ENCODE peak calls at places on chromosomes 12 and 14, in five cellular contexts. M is Daoy, W is NCI-H446 treated with DMSO at 0.1 percent for 48 hours, P is HepG2, Q is astrocyte. O is an unnamed sample.

GRCh38 chr12:61896436-61896835 is 363.8 kb upstream of the USP15 start:
- DNase-seq in M (no peak), W (no peak), P (no peak), Q (no peak), O (no peak)

GRCh38 chr14:67533754-67534085 is 630 bp downstream of the PLEKHH1 start:
- DNase-seq in M (no peak), W (no peak), P (no peak), Q (no peak), O (no peak)

GRCh38 chr14:91996951-91997371 is 42.9 kb downstream of the TRIP11 start:
- DNase-seq in M (peak; percentile 35), W (peak; percentile 16), P (peak; percentile 48), Q (peak; percentile 86), O (peak; percentile 83)

GRCh38 chr12:10205251-10205807 is 7.3 kb upstream of the GABARAPL1 start:
- DNase-seq in M (no peak), W (no peak), P (no peak), Q (peak; percentile 30), O (no peak)

GRCh38 chr12:56271031-56271430 is 4.3 kb downstream of the COQ10A start:
- DNase-seq in M (peak; percentile 10), W (no peak), P (no peak), Q (no peak), O (peak; percentile 64)

GRCh38 chr14:65164068-65164824 is 61.9 kb upstream of the MAX start:
- DNase-seq in M (peak; percentile 54), W (peak; percentile 10), P (peak; percentile 43), Q (no peak), O (peak; percentile 78)

GRCh38 chr12:6373022-6373787 is 2.2 kb downstream of the SCNN1A start:
- DNase-seq in M (no peak), W (no peak), P (no peak), Q (no peak), O (no peak)

GRCh38 chr12:82910246-82910893 is 223.7 kb downstream of the TMTC2 start:
- DNase-seq in M (no peak), W (no peak), P (no peak), Q (no peak), O (no peak)

GRCh38 chr14:102571478-102572042 is 20.9 kb upstream of the RCOR1 start:
- DNase-seq in M (no peak), W (no peak), P (no peak), Q (no peak), O (no peak)

GRCh38 chr12:46516933-46517578 is 144.5 kb upstream of the SLC38A2 start:
- DNase-seq in M (no peak), W (no peak), P (no peak), Q (no peak), O (no peak)

GRCh38 chr12:41277019-41277770 is 89.1 kb downstream of the PDZRN4 start:
- DNase-seq in M (no peak), W (no peak), P (peak; percentile 26), Q (peak; percentile 17), O (peak; percentile 9)

GRCh38 chr14:25753130-25753529 is 703.2 kb upstream of the STXBP6 start:
- DNase-seq in M (no peak), W (no peak), P (no peak), Q (no peak), O (no peak)

GRCh38 chr12:102950950-102951490 is 6.5 kb upstream of the ASCL1 start:
- DNase-seq in M (no peak), W (no peak), P (no peak), Q (no peak), O (no peak)

GRCh38 chr12:104356231-104357115 is 52.9 kb downstream of the EID3 start:
- DNase-seq in M (no peak), W (no peak), P (no peak), Q (no peak), O (no peak)

GRCh38 chr12:48615681-48616080 is 45.8 kb upstream of the LALBA start:
- DNase-seq in M (peak; percentile 13), W (no peak), P (no peak), Q (no peak), O (no peak)

O was measured in foreskin fibroblast.